ENCODE peak calls at places on chromosome 17, in ten cellular contexts. One of them, this sample, is unnamed.
A peak's percentile ranks its signal among the peaks of the same experiment; 100 is the strongest.

GRCh38 chr17:16573466-16573865 is 4.5 kb upstream of the ZNF287 start:
- DNase-seq in OCI-LY7: no peak
- DNase-seq in astrocyte: no peak
- DNase-seq in DND-41: no peak
- DNase-seq in thoracic aorta: no peak
- DNase-seq in A549: no peak
- DNase-seq in sigmoid colon: no peak
- DNase-seq in heart left ventricle: no peak
- DNase-seq in breast epithelium: no peak
- DNase-seq in spleen: no peak
- DNase-seq in this sample: no peak

GRCh38 chr17:2123467-2124251 is 68.8 kb downstream of the HIC1 start:
- DNase-seq in DND-41: no peak
- DNase-seq in astrocyte: peak; percentile 52
- DNase-seq in A549: no peak
- DNase-seq in breast epithelium: no peak
- DNase-seq in heart left ventricle: no peak
- DNase-seq in spleen: no peak
- DNase-seq in sigmoid colon: no peak
- DNase-seq in thoracic aorta: no peak
- DNase-seq in OCI-LY7: peak; percentile 16
- DNase-seq in this sample: no peak

GRCh38 chr17:42227849-42228696 is 33.8 kb upstream of the GHDC start:
- DNase-seq in DND-41: no peak
- DNase-seq in astrocyte: no peak
- DNase-seq in thoracic aorta: no peak
- DNase-seq in heart left ventricle: no peak
- DNase-seq in sigmoid colon: peak; percentile 2
- DNase-seq in OCI-LY7: no peak
- DNase-seq in spleen: no peak
- DNase-seq in breast epithelium: no peak
- DNase-seq in A549: no peak
- DNase-seq in this sample: no peak

GRCh38 chr17:26809033-26809432 is 484.9 kb upstream of the WSB1 start:
- DNase-seq in thoracic aorta: no peak
- DNase-seq in A549: no peak
- DNase-seq in DND-41: no peak
- DNase-seq in breast epithelium: no peak
- DNase-seq in sigmoid colon: no peak
- DNase-seq in OCI-LY7: no peak
- DNase-seq in heart left ventricle: no peak
- DNase-seq in astrocyte: peak; percentile 22
- DNase-seq in spleen: no peak
- DNase-seq in this sample: no peak

GRCh38 chr17:34580685-34581445 is 1.5 kb downstream of the TMEM132E start:
- DNase-seq in OCI-LY7: no peak
- DNase-seq in breast epithelium: peak; percentile 49
- DNase-seq in heart left ventricle: no peak
- DNase-seq in spleen: no peak
- DNase-seq in sigmoid colon: no peak
- DNase-seq in A549: no peak
- DNase-seq in astrocyte: no peak
- DNase-seq in thoracic aorta: no peak
- DNase-seq in DND-41: no peak
- DNase-seq in this sample: no peak

GRCh38 chr17:48014603-48015037 is 23.0 kb downstream of the COPZ2 start:
- DNase-seq in sigmoid colon: no peak
- DNase-seq in heart left ventricle: no peak
- DNase-seq in DND-41: no peak
- DNase-seq in thoracic aorta: no peak
- DNase-seq in spleen: no peak
- DNase-seq in astrocyte: no peak
- DNase-seq in A549: no peak
- DNase-seq in OCI-LY7: no peak
- DNase-seq in breast epithelium: no peak
- DNase-seq in this sample: no peak

GRCh38 chr17:19718613-19719364 is 2.4 kb upstream of the SLC47A2 start:
- DNase-seq in OCI-LY7: no peak
- DNase-seq in DND-41: no peak
- DNase-seq in A549: peak; percentile 65
- DNase-seq in heart left ventricle: no peak
- DNase-seq in thoracic aorta: no peak
- DNase-seq in breast epithelium: no peak
- DNase-seq in astrocyte: no peak
- DNase-seq in sigmoid colon: no peak
- DNase-seq in spleen: no peak
- DNase-seq in this sample: no peak

GRCh38 chr17:40450175-40450574 is 6.9 kb downstream of the IGFBP4 start:
- DNase-seq in A549: peak; percentile 87
- DNase-seq in sigmoid colon: no peak
- DNase-seq in thoracic aorta: no peak
- DNase-seq in breast epithelium: no peak
- DNase-seq in OCI-LY7: peak; percentile 55
- DNase-seq in heart left ventricle: no peak
- DNase-seq in DND-41: peak; percentile 57
- DNase-seq in astrocyte: no peak
- DNase-seq in spleen: no peak
- DNase-seq in this sample: no peak

GRCh38 chr17:82871056-82871775 is 31.4 kb upstream of the ZNF750 start:
- DNase-seq in heart left ventricle: peak; percentile 47
- DNase-seq in OCI-LY7: peak; percentile 99
- DNase-seq in spleen: peak; percentile 89
- DNase-seq in breast epithelium: no peak
- DNase-seq in A549: no peak
- DNase-seq in sigmoid colon: no peak
- DNase-seq in astrocyte: no peak
- DNase-seq in thoracic aorta: no peak
- DNase-seq in DND-41: no peak
- DNase-seq in this sample: no peak

GRCh38 chr17:35448214-35448898 is at the start of gene SLFN13:
- DNase-seq in sigmoid colon: peak; percentile 90
- DNase-seq in DND-41: peak; percentile 80
- DNase-seq in heart left ventricle: peak; percentile 90
- DNase-seq in astrocyte: peak; percentile 73
- DNase-seq in spleen: peak; percentile 96
- DNase-seq in OCI-LY7: peak; percentile 22
- DNase-seq in thoracic aorta: no peak
- DNase-seq in breast epithelium: peak; percentile 78
- DNase-seq in A549: peak; percentile 88
- DNase-seq in this sample: peak; percentile 59

GRCh38 chr17:42683407-42684031 is 1.2 kb downstream of the CNTNAP1 start:
- DNase-seq in thoracic aorta: no peak
- DNase-seq in heart left ventricle: peak; percentile 43
- DNase-seq in DND-41: no peak
- DNase-seq in astrocyte: peak; percentile 51
- DNase-seq in sigmoid colon: peak; percentile 91
- DNase-seq in OCI-LY7: no peak
- DNase-seq in breast epithelium: no peak
- DNase-seq in A549: no peak
- DNase-seq in spleen: no peak
- DNase-seq in this sample: no peak

GRCh38 chr17:45782889-45783592 is 1.1 kb upstream of the CRHR1 start:
- DNase-seq in heart left ventricle: no peak
- DNase-seq in A549: peak; percentile 58
- DNase-seq in breast epithelium: no peak
- DNase-seq in DND-41: no peak
- DNase-seq in spleen: no peak
- DNase-seq in thoracic aorta: no peak
- DNase-seq in sigmoid colon: no peak
- DNase-seq in OCI-LY7: no peak
- DNase-seq in astrocyte: no peak
- DNase-seq in this sample: no peak

DNA sequence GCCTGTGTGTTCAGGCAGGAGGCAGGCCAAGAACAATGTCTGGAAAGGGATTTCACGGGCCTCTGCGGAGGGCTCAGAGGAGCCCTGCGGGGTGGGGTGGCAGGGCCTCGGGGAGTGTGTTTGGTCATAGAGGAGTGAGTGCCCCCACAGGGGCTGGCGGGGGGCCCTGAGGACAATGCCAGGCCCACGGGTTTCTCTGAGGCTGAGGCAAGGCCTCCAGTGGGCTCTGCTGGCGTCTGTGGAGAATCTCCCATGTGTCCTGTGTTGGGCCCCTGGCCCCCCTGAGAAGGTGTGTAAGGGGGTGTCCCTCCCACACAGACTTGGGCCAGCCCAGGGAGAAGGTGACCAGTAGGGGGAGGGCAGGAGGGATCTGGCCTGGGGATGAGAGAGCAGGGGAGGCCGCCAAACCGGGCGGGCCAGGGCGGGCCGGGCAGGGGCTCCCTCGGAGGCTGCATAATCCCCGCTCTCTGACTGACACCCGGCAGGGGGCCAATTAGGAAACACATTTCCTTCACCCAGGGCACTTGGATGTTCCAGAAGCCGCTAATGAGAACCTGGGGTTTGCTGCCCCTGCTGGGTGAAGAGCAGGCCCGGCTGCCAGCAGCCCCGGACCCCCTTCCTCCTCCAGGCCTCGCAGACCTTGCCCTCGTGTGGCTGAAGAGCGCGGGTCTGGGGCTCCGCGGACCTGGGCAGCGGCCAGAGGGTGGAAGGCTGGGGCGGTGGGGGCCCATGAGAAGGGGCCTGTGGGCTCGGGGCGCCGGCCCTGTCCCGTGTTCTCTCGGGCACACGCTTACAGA is 204.2 kb downstream of the NTN1 start:
- DNase-seq in heart left ventricle: no peak
- DNase-seq in A549: no peak
- DNase-seq in astrocyte: no peak
- DNase-seq in DND-41: no peak
- DNase-seq in spleen: peak; percentile 58
- DNase-seq in sigmoid colon: peak; percentile 50
- DNase-seq in breast epithelium: no peak
- DNase-seq in OCI-LY7: no peak
- DNase-seq in thoracic aorta: no peak
- DNase-seq in this sample: no peak
- TF ChIP-seq CTCF in heart left ventricle: no peak
- TF ChIP-seq CTCF in A549: no peak
- TF ChIP-seq CTCF in astrocyte: no peak
- TF ChIP-seq CTCF in DND-41: no peak
- TF ChIP-seq CTCF in spleen: no peak
- TF ChIP-seq CTCF in sigmoid colon: no peak
- TF ChIP-seq CTCF in breast epithelium: no peak
- TF ChIP-seq CTCF in OCI-LY7: no peak
- TF ChIP-seq CTCF in thoracic aorta: peak; percentile 44
- TF ChIP-seq CTCF in this sample: no peak

DNA sequence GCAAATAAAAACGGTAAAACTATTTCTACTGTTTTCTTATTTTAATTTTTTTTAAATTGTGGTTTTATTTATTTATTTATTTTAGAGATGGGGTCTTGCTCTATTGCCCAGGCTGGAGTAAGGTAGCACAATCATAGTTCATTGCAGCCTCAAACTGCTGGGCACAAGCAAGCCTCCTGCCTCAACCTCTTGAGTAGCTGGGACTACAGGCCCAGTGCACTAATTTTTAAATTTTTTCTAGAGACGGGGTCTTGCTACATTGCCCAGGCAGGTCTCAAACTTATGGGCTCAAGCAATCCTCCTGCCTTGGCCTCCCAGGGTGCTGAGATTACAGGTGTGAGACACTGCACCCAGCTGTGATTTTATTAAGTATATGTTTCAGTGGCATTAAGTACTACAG is 46.5 kb upstream of the MRC2 start:
- DNase-seq in astrocyte: no peak
- DNase-seq in A549: no peak
- DNase-seq in thoracic aorta: no peak
- DNase-seq in heart left ventricle: no peak
- DNase-seq in DND-41: no peak
- DNase-seq in breast epithelium: no peak
- DNase-seq in OCI-LY7: no peak
- DNase-seq in spleen: no peak
- DNase-seq in sigmoid colon: no peak
- DNase-seq in this sample: no peak
- H3K27ac ChIP-seq in astrocyte: no peak overlapping the region
- H3K27ac ChIP-seq in A549: no peak overlapping the region
- H3K27ac ChIP-seq in thoracic aorta: no peak overlapping the region
- H3K27ac ChIP-seq in heart left ventricle: no peak overlapping the region
- H3K27ac ChIP-seq in DND-41: no peak overlapping the region
- H3K27ac ChIP-seq in breast epithelium: no peak overlapping the region
- H3K27ac ChIP-seq in OCI-LY7: no peak overlapping the region
- H3K27ac ChIP-seq in spleen: no peak overlapping the region
- H3K27ac ChIP-seq in sigmoid colon: no peak overlapping the region
- H3K27ac ChIP-seq in this sample: no peak overlapping the region

GRCh38 chr17:51371732-51372151 is 111.4 kb downstream of the UTP18 start:
- DNase-seq in spleen: no peak
- DNase-seq in breast epithelium: no peak
- DNase-seq in sigmoid colon: no peak
- DNase-seq in OCI-LY7: peak; percentile 77
- DNase-seq in DND-41: peak; percentile 43
- DNase-seq in thoracic aorta: no peak
- DNase-seq in A549: peak; percentile 86
- DNase-seq in heart left ventricle: no peak
- DNase-seq in astrocyte: no peak
- DNase-seq in this sample: peak; percentile 52

GRCh38 chr17:51366866-51367265 is 106.5 kb downstream of the UTP18 start:
- DNase-seq in DND-41: no peak
- DNase-seq in A549: no peak
- DNase-seq in breast epithelium: no peak
- DNase-seq in heart left ventricle: no peak
- DNase-seq in OCI-LY7: no peak
- DNase-seq in sigmoid colon: no peak
- DNase-seq in astrocyte: no peak
- DNase-seq in thoracic aorta: no peak
- DNase-seq in spleen: no peak
- DNase-seq in this sample: no peak

GRCh38 chr17:51373489-51374194 is 113.3 kb downstream of the UTP18 start:
- DNase-seq in A549: no peak
- DNase-seq in breast epithelium: no peak
- DNase-seq in thoracic aorta: no peak
- DNase-seq in sigmoid colon: no peak
- DNase-seq in OCI-LY7: no peak
- DNase-seq in DND-41: no peak
- DNase-seq in heart left ventricle: no peak
- DNase-seq in astrocyte: no peak
- DNase-seq in spleen: no peak
- DNase-seq in this sample: no peak

GRCh38 chr17:51374220-51374619 is 113.9 kb downstream of the UTP18 start:
- DNase-seq in A549: no peak
- DNase-seq in sigmoid colon: no peak
- DNase-seq in OCI-LY7: no peak
- DNase-seq in DND-41: no peak
- DNase-seq in breast epithelium: no peak
- DNase-seq in spleen: no peak
- DNase-seq in astrocyte: no peak
- DNase-seq in heart left ventricle: no peak
- DNase-seq in thoracic aorta: no peak
- DNase-seq in this sample: no peak

GRCh38 chr17:51372345-51373004 is 112.1 kb downstream of the UTP18 start:
- DNase-seq in A549: peak; percentile 77
- DNase-seq in OCI-LY7: peak; percentile 94
- DNase-seq in DND-41: peak; percentile 21
- DNase-seq in breast epithelium: no peak
- DNase-seq in spleen: no peak
- DNase-seq in astrocyte: peak; percentile 14
- DNase-seq in sigmoid colon: no peak
- DNase-seq in thoracic aorta: no peak
- DNase-seq in heart left ventricle: peak; percentile 27
- DNase-seq in this sample: peak; percentile 65
- H3K4me3 ChIP-seq in A549: no peak overlapping the region
- H3K4me3 ChIP-seq in OCI-LY7: peak overlapping the region; percentile 67
- H3K4me3 ChIP-seq in DND-41: no peak overlapping the region
- H3K4me3 ChIP-seq in breast epithelium: no peak overlapping the region
- H3K4me3 ChIP-seq in spleen: no peak overlapping the region
- H3K4me3 ChIP-seq in astrocyte: peak overlapping the region; percentile 37
- H3K4me3 ChIP-seq in sigmoid colon: no peak overlapping the region
- H3K4me3 ChIP-seq in thoracic aorta: no peak overlapping the region
- H3K4me3 ChIP-seq in heart left ventricle: no peak overlapping the region
- H3K4me3 ChIP-seq in this sample: peak overlapping the region; percentile 20

GRCh38 chr17:11935734-11936406 is 61.4 kb downstream of the ZNF18 start:
- DNase-seq in sigmoid colon: no peak
- DNase-seq in DND-41: peak; percentile 57
- DNase-seq in spleen: no peak
- DNase-seq in heart left ventricle: peak; percentile 41
- DNase-seq in OCI-LY7: peak; percentile 41
- DNase-seq in thoracic aorta: no peak
- DNase-seq in astrocyte: no peak
- DNase-seq in A549: peak; percentile 72
- DNase-seq in breast epithelium: no peak
- DNase-seq in this sample: peak; percentile 18
- TF ChIP-seq CTCF in sigmoid colon: peak; percentile 39
- TF ChIP-seq CTCF in DND-41: peak; percentile 92
- TF ChIP-seq CTCF in spleen: peak; percentile 72
- TF ChIP-seq CTCF in heart left ventricle: peak; percentile 95
- TF ChIP-seq CTCF in OCI-LY7: peak; percentile 96
- TF ChIP-seq CTCF in thoracic aorta: peak; percentile 48
- TF ChIP-seq CTCF in astrocyte: peak; percentile 90
- TF ChIP-seq CTCF in A549: peak; percentile 94
- TF ChIP-seq CTCF in breast epithelium: peak; percentile 50
- TF ChIP-seq CTCF in this sample: peak; percentile 70